ENCODE peak calls at places on chromosome X, in seven cellular contexts. X is stomach, T is ovary, P is transverse colon, R is H1, V is K562, L is GM12878. Z is an unnamed sample.
A peak's percentile ranks its signal among the peaks of the same experiment; 100 is the strongest.

GRCh38 chrX:119325456-119325855 is 73.7 kb upstream of the SLC25A43 start:
- DNase-seq in X (no peak), P (no peak), T (no peak), R (no peak), V (no peak), L (no peak), Z (no peak)

GRCh38 chrX:69153060-69153730 is 12.1 kb downstream of the PJA1 start:
- DNase-seq in L (no peak), T (no peak), R (no peak), V (no peak), P (no peak), X (no peak), Z (no peak)

GRCh38 chrX:24243692-24244091 is 70.2 kb downstream of the SUPT20HL2 start:
- DNase-seq in L (no peak), P (no peak), V (no peak), T (no peak), R (no peak), X (no peak), Z (no peak)

GRCh38 chrX:153948847-153949819 is 4.7 kb upstream of the RENBP start:
- DNase-seq in R (no peak), X (no peak), V (no peak), T (no peak), P (no peak), L (no peak), Z (no peak)

GRCh38 chrX:130694983-130695382 is 208.0 kb downstream of the ENOX2 start:
- DNase-seq in X (no peak), P (no peak), L (no peak), T (no peak), R (no peak), V (peak; percentile 41), Z (no peak)

GRCh38 chrX:21479695-21480280 is 105.6 kb downstream of the CNKSR2 start:
- DNase-seq in T (no peak), R (no peak), P (no peak), V (no peak), L (no peak), X (no peak), Z (no peak)

GRCh38 chrX:128518508-128518907 is 466.3 kb upstream of the ACTRT1 start:
- DNase-seq in T (no peak), R (no peak), L (no peak), P (no peak), X (no peak), V (no peak), Z (no peak)

GRCh38 chrX:7085879-7086278 is 61.6 kb upstream of the STS start:
- DNase-seq in T (no peak), V (no peak), R (no peak), X (no peak), P (no peak), L (no peak), Z (no peak)

GRCh38 chrX:129559800-129560199 is 19.7 kb downstream of the OCRL start:
- DNase-seq in L (no peak), X (no peak), V (no peak), P (no peak), R (no peak), T (no peak), Z (no peak)

GRCh38 chrX:152892999-152893605 is 4.8 kb upstream of the ZNF185 start:
- DNase-seq in L (no peak), T (peak; percentile 30), V (peak; percentile 21), P (no peak), X (no peak), R (no peak), Z (no peak)

GRCh38 chrX:102787283-102787682 is 66.7 kb downstream of the GPRASP3 start:
- DNase-seq in V (no peak), L (no peak), P (no peak), R (no peak), T (no peak), X (no peak), Z (no peak)

GRCh38 chrX:20454117-20454516 is 187.4 kb upstream of the RPS6KA3 start:
- DNase-seq in L (no peak), X (no peak), R (no peak), V (no peak), P (no peak), T (no peak), Z (no peak)

GRCh38 chrX:24790166-24790565 is 96.4 kb downstream of the POLA1 start:
- DNase-seq in V (no peak), L (no peak), X (no peak), P (no peak), R (no peak), T (no peak), Z (no peak)

GRCh38 chrX:79270401-79270800 is 96.7 kb downstream of the ITM2A start:
- DNase-seq in V (no peak), L (peak; percentile 63), R (peak; percentile 43), P (peak; percentile 54), T (no peak), X (peak; percentile 31), Z (no peak)

GRCh38 chrX:119684916-119685224 is 8.1 kb downstream of the SEPTIN6 start:
- DNase-seq in R (no peak), L (no peak), X (no peak), P (no peak), V (no peak), T (no peak), Z (no peak)

GRCh38 chrX:39726810-39727209 is 370.9 kb downstream of the BCOR start:
- DNase-seq in V (no peak), T (peak; percentile 53), L (no peak), P (peak; percentile 27), R (no peak), X (no peak), Z (no peak)

DNA sequence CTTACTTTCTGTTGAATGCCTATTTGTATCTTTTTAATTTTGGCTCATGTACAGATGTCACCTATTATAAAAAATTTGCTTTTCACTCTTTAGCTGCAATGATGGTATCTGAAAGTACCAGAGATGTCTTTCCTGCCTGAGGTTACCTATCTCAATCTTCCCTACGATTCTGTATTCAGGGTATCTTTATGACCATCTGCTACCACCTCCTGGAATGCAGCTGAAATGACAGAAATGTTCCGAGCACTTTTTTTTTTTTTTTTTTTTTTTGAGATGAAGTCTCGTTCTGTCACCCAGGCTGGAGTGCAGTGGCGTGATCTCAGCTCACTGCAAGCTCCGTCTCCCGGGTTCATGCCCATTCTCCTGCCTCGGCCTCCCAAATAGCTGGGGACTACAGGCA is 136.4 kb downstream of the REPS2 start:
- DNase-seq in P (no peak), X (no peak), V (peak; percentile 10), T (no peak), R (no peak), L (no peak), Z (no peak)
- H3K27ac ChIP-seq in P (no peak overlapping the region), X (no peak overlapping the region), V (no peak overlapping the region), T (no peak overlapping the region), R (no peak overlapping the region), L (no peak overlapping the region), Z (no peak overlapping the region)

GRCh38 chrX:2147928-2148327 is 352.8 kb downstream of the DHRSX start:
- DNase-seq in P (no peak), T (no peak), V (no peak), R (no peak), X (no peak), L (no peak), Z (no peak)
- H3K9me3 ChIP-seq in P (peaks cover 5% of the 10 kb centered on the region), T (peaks cover 3% of the 10 kb centered on the region), V (no peaks in the 10 kb centered on the region), R (peaks cover 12% of the 10 kb centered on the region), X (no peaks in the 10 kb centered on the region), L (no peaks in the 10 kb centered on the region), Z (peaks cover 9% of the 10 kb centered on the region)

GRCh38 chrX:48003758-48004457 is at the start of gene ZNF182:
- DNase-seq in R (peak; percentile 88), T (peak; percentile 95), L (peak; percentile 68), X (peak; percentile 93), P (peak; percentile 94), V (peak; percentile 89), Z (peak; percentile 95)
- TF ChIP-seq EP300 in R (no peak), T (no peak), L (no peak), X (no peak), P (no peak), V (no peak), Z (no peak)

DNA sequence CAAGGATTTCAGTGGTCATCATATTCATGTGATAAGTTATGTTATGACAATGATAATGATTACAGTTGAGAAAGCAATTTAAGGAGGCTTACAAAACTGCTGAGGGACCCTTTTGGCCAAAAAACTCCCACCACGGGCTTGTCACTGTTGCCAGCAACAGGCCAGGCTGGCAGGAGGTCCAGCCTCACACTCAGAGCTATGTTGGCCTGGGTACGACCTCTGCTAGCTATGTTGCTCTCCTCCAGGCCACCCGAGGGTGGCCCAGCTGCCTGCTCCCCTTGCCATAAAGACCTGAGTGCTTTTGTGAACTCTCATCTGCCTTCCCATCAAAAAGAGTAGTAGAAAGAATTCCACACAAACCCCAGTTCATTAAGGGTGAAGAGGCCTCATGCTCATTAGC is 52.0 kb downstream of the MID1 start:
- DNase-seq in P (no peak), L (no peak), T (no peak), X (no peak), V (no peak), R (no peak), Z (no peak)
- H3K27ac ChIP-seq in P (no peak overlapping the region), L (no peak overlapping the region), T (no peak overlapping the region), X (no peak overlapping the region), V (no peak overlapping the region), R (no peak overlapping the region), Z (no peak overlapping the region)

DNA sequence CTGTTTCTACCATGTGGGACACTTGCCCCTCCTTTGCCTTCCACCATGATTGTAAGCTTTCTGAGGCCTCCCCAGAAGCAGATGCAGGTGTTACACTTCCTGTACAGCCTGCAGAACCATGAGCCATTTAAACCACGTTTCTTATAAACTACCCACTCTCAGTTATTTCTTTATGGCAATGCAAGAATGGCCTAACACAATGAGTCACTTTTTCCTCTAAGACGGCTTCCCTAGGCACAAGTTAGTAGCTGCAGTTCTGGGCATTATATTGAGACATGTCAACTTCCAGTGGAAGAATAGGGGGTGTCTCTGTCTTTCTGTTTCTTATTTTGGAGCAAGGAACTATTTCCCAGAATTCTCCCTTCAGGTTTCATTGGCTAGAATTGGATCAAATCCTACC is 32.9 kb upstream of the DIPK2B start:
- DNase-seq in V (no peak), T (no peak), L (no peak), P (no peak), R (no peak), X (no peak), Z (no peak)
- H3K9me3 ChIP-seq in V (no peaks in the 10 kb centered on the region), T (no peaks in the 10 kb centered on the region), L (no peaks in the 10 kb centered on the region), P (no peaks in the 10 kb centered on the region), R (no peaks in the 10 kb centered on the region), X (no peaks in the 10 kb centered on the region), Z (no peaks in the 10 kb centered on the region)